ENCODE peak calls at places on chromosomes 1 and 21, in five cellular contexts. D, K, J, O and Y are unnamed samples.

GRCh38 chr1:113701429-113701828 is 57.9 kb downstream of the PHTF1 start:
- DNase-seq in D (no peak), K (no peak), J (no peak), O (no peak), Y (no peak)

GRCh38 chr1:51214615-51215131 is 21.4 kb upstream of the RNF11 start:
- DNase-seq in D (no peak), K (no peak), J (no peak), O (no peak), Y (no peak)

GRCh38 chr1:16724718-16725438 is 15.4 kb upstream of the RNU1-4 start:
- DNase-seq in D (peak; percentile 40), K (no peak), J (no peak), O (no peak), Y (no peak)

GRCh38 chr1:45304311-45305081 is 22.2 kb upstream of the HPDL start:
- DNase-seq in D (no peak), K (no peak), J (no peak), O (no peak), Y (peak; percentile 55)

GRCh38 chr1:209080170-209080781 is 503.2 kb upstream of the CAMK1G start:
- DNase-seq in D (no peak), K (peak; percentile 33), J (no peak), O (no peak), Y (no peak)

GRCh38 chr1:84083321-84083720 is 60.8 kb upstream of the PRKACB start:
- DNase-seq in D (no peak), K (no peak), J (no peak), O (no peak), Y (no peak)

GRCh38 chr1:159889821-159890252 is 10.1 kb downstream of the CFAP45 start:
- DNase-seq in D (peak; percentile 49), K (peak; percentile 89), J (peak; percentile 98), O (peak; percentile 83), Y (no peak)

GRCh38 chr1:12172042-12172851 is 5.5 kb downstream of the TNFRSF1B start:
- DNase-seq in D (no peak), K (no peak), J (no peak), O (no peak), Y (no peak)

GRCh38 chr21:31945576-31945975 is 72.8 kb downstream of the HUNK start:
- DNase-seq in D (no peak), K (no peak), J (peak; percentile 72), O (no peak), Y (no peak)

GRCh38 chr1:29767769-29768425 is 531.6 kb downstream of the PTPRU start:
- DNase-seq in D (no peak), K (no peak), J (no peak), O (no peak), Y (no peak)

GRCh38 chr21:30981403-30981802 is 56.9 kb downstream of the KRTAP19-8 start:
- DNase-seq in D (no peak), K (no peak), J (no peak), O (no peak), Y (no peak)

GRCh38 chr1:118947003-118947765 is 41.0 kb downstream of the TBX15 start:
- DNase-seq in D (no peak), K (no peak), J (no peak), O (no peak), Y (no peak)

GRCh38 chr1:98157524-98158293 is 236.9 kb upstream of the DPYD start:
- DNase-seq in D (no peak), K (no peak), J (peak; percentile 25), O (no peak), Y (no peak)

GRCh38 chr1:241706257-241706656 is 54.2 kb downstream of the WDR64 start:
- DNase-seq in D (no peak), K (no peak), J (no peak), O (no peak), Y (no peak)

GRCh38 chr1:200896571-200897187 is 2.0 kb downstream of the INAVA start:
- DNase-seq in D (no peak), K (peak; percentile 54), J (no peak), O (peak; percentile 89), Y (no peak)

GRCh38 chr1:25099343-25099951 is 132.9 kb downstream of the SYF2 start:
- DNase-seq in D (no peak), K (no peak), J (no peak), O (peak; percentile 94), Y (no peak)

GRCh38 chr21:28761709-28762356 is 230.8 kb downstream of the LTN1 start:
- DNase-seq in D (no peak), K (no peak), J (no peak), O (no peak), Y (no peak)

GRCh38 chr1:31855038-31855845 is 39.4 kb upstream of the SPOCD1 start:
- DNase-seq in D (no peak), K (peak; percentile 31), J (peak; percentile 31), O (no peak), Y (no peak)

GRCh38 chr1:118979754-118980270 is 8.3 kb downstream of the TBX15 start:
- DNase-seq in D (no peak), K (no peak), J (no peak), O (no peak), Y (no peak)

GRCh38 chr21:18522181-18522771 is 118.7 kb upstream of the TMPRSS15 start:
- DNase-seq in D (no peak), K (no peak), J (no peak), O (no peak), Y (no peak)

GRCh38 chr1:15430787-15431570 is 7.3 kb upstream of the CTRC start:
- DNase-seq in D (peak; percentile 65), K (no peak), J (no peak), O (no peak), Y (peak; percentile 83)

GRCh38 chr1:62882705-62883104 is 98.8 kb downstream of the ATG4C start:
- DNase-seq in D (no peak), K (no peak), J (no peak), O (no peak), Y (no peak)